ENCODE peak calls at places on chromosomes 13 and 19, in ten cellular contexts. One of them, this sample, is unnamed.

GRCh38 chr19:45693168-45693788 is 812 bp downstream of the QPCTL start:
- DNase-seq in Right ventricle myocardium superior: peak
- DNase-seq in RCC 7860: peak
- DNase-seq in effector CD4-positive, alpha-beta T cell: peak
- DNase-seq in non-pigmented ciliary epithelial cell: no peak
- DNase-seq in ovary: peak
- DNase-seq in smooth muscle cell of the brain vasculature: peak
- DNase-seq in hippocampal formation: no peak
- DNase-seq in RWPE1: peak
- DNase-seq in AG04450: no peak
- DNase-seq in this sample: peak

GRCh38 chr19:37845932-37846331 is 60.5 kb downstream of the WDR87 start:
- DNase-seq in Right ventricle myocardium superior: no peak
- DNase-seq in RCC 7860: no peak
- DNase-seq in effector CD4-positive, alpha-beta T cell: no peak
- DNase-seq in non-pigmented ciliary epithelial cell: no peak
- DNase-seq in ovary: no peak
- DNase-seq in smooth muscle cell of the brain vasculature: no peak
- DNase-seq in hippocampal formation: no peak
- DNase-seq in RWPE1: no peak
- DNase-seq in AG04450: no peak
- DNase-seq in this sample: no peak

GRCh38 chr19:31284621-31285020 is 64.6 kb downstream of the TSHZ3 start:
- DNase-seq in Right ventricle myocardium superior: no peak
- DNase-seq in RCC 7860: no peak
- DNase-seq in effector CD4-positive, alpha-beta T cell: no peak
- DNase-seq in non-pigmented ciliary epithelial cell: no peak
- DNase-seq in ovary: no peak
- DNase-seq in smooth muscle cell of the brain vasculature: no peak
- DNase-seq in hippocampal formation: no peak
- DNase-seq in RWPE1: no peak
- DNase-seq in AG04450: no peak
- DNase-seq in this sample: no peak

GRCh38 chr13:38875186-38875875 is 115.3 kb downstream of the STOML3 start:
- DNase-seq in Right ventricle myocardium superior: no peak
- DNase-seq in RCC 7860: no peak
- DNase-seq in effector CD4-positive, alpha-beta T cell: no peak
- DNase-seq in non-pigmented ciliary epithelial cell: no peak
- DNase-seq in ovary: no peak
- DNase-seq in smooth muscle cell of the brain vasculature: no peak
- DNase-seq in hippocampal formation: peak
- DNase-seq in RWPE1: no peak
- DNase-seq in AG04450: no peak
- DNase-seq in this sample: peak

GRCh38 chr13:35190241-35190640 is 248.2 kb downstream of the NBEA start:
- DNase-seq in Right ventricle myocardium superior: peak
- DNase-seq in RCC 7860: no peak
- DNase-seq in effector CD4-positive, alpha-beta T cell: no peak
- DNase-seq in non-pigmented ciliary epithelial cell: no peak
- DNase-seq in ovary: no peak
- DNase-seq in smooth muscle cell of the brain vasculature: no peak
- DNase-seq in hippocampal formation: no peak
- DNase-seq in RWPE1: no peak
- DNase-seq in AG04450: no peak
- DNase-seq in this sample: no peak

GRCh38 chr19:6271251-6271650 is 8.5 kb downstream of the MLLT1 start:
- DNase-seq in Right ventricle myocardium superior: peak
- DNase-seq in RCC 7860: no peak
- DNase-seq in effector CD4-positive, alpha-beta T cell: no peak
- DNase-seq in non-pigmented ciliary epithelial cell: no peak
- DNase-seq in ovary: peak
- DNase-seq in smooth muscle cell of the brain vasculature: no peak
- DNase-seq in hippocampal formation: no peak
- DNase-seq in RWPE1: no peak
- DNase-seq in AG04450: no peak
- DNase-seq in this sample: no peak

GRCh38 chr19:53703361-53703760 is 71.6 kb downstream of the DPRX start:
- DNase-seq in Right ventricle myocardium superior: no peak
- DNase-seq in RCC 7860: no peak
- DNase-seq in effector CD4-positive, alpha-beta T cell: no peak
- DNase-seq in non-pigmented ciliary epithelial cell: no peak
- DNase-seq in ovary: no peak
- DNase-seq in smooth muscle cell of the brain vasculature: no peak
- DNase-seq in hippocampal formation: no peak
- DNase-seq in RWPE1: no peak
- DNase-seq in AG04450: no peak
- DNase-seq in this sample: no peak

GRCh38 chr13:36919833-36920611 is at the start of gene SMAD9:
- DNase-seq in Right ventricle myocardium superior: peak
- DNase-seq in RCC 7860: peak
- DNase-seq in effector CD4-positive, alpha-beta T cell: no peak
- DNase-seq in non-pigmented ciliary epithelial cell: no peak
- DNase-seq in ovary: peak
- DNase-seq in smooth muscle cell of the brain vasculature: no peak
- DNase-seq in hippocampal formation: peak
- DNase-seq in RWPE1: peak
- DNase-seq in AG04450: no peak
- DNase-seq in this sample: peak

This sample was measured in frontal cortex.